ENCODE peak calls at places on chromosomes 12 and 14, in six cellular contexts. K is LoVo, T is D341Med, F is mucosa of descending colon, D is astrocyte of the spinal cord, Z is A549. W is an unnamed sample.

GRCh38 chr14:71143391-71144290 is 236.4 kb downstream of the PCNX1 start:
- DNase-seq in K (no peak), T (no peak), F (no peak), D (peak; percentile 80), Z (peak; percentile 18), W (peak; percentile 16)

GRCh38 chr14:67372833-67373232 is 12.7 kb downstream of the EIF2S1 start:
- DNase-seq in K (no peak), T (no peak), F (no peak), D (no peak), Z (no peak), W (no peak)

GRCh38 chr12:101642115-101643067 is 47.6 kb downstream of the MYBPC1 start:
- DNase-seq in K (no peak), T (no peak), F (peak; percentile 50), D (no peak), Z (peak; percentile 41), W (peak; percentile 5)

GRCh38 chr12:28787151-28787550 is 361.9 kb upstream of the FAR2 start:
- DNase-seq in K (no peak), T (no peak), F (no peak), D (peak; percentile 83), Z (no peak), W (no peak)

GRCh38 chr14:89027097-89027740 is 202.8 kb downstream of the TTC8 start:
- DNase-seq in K (peak; percentile 43), T (peak; percentile 95), F (peak; percentile 62), D (peak; percentile 41), Z (peak; percentile 28), W (peak; percentile 19)

GRCh38 chr14:86450075-86450474 is 920.1 kb downstream of the FLRT2 start:
- DNase-seq in K (no peak), T (no peak), F (no peak), D (no peak), Z (no peak), W (no peak)

GRCh38 chr14:54251356-54251755 is 145.5 kb upstream of the CDKN3 start:
- DNase-seq in K (peak; percentile 55), T (no peak), F (no peak), D (no peak), Z (no peak), W (peak; percentile 13)

GRCh38 chr14:99862111-99862510 is 68.9 kb downstream of the EML1 start:
- DNase-seq in K (no peak), T (no peak), F (no peak), D (peak; percentile 36), Z (no peak), W (no peak)

GRCh38 chr12:30985814-30986452 is 59.4 kb downstream of the TSPAN11 start:
- DNase-seq in K (peak; percentile 36), T (peak; percentile 84), F (peak; percentile 40), D (peak; percentile 61), Z (peak; percentile 55), W (peak; percentile 67)

GRCh38 chr12:13085968-13086686 is 17.3 kb downstream of the GSG1 start:
- DNase-seq in K (no peak), T (no peak), F (no peak), D (no peak), Z (no peak), W (peak; percentile 18)

GRCh38 chr12:63151898-63152700 is 1.1 kb upstream of the AVPR1A start:
- DNase-seq in K (peak; percentile 64), T (peak; percentile 80), F (peak; percentile 28), D (peak; percentile 55), Z (peak; percentile 64), W (peak; percentile 36)

W was measured in trophoblast cell.